ENCODE peak calls at places on chromosome 5, in six cellular contexts. O, P, F, A, M and C are unnamed samples.

GRCh38 chr5:37738057-37738691 is 101.7 kb downstream of the GDNF start:
- DNase-seq in O (no peak), P (no peak), F (no peak), A (peak; percentile 95), M (no peak), C (peak; percentile 57)

GRCh38 chr5:108747111-108748009 is at the start of gene FER:
- DNase-seq in O (no peak), P (no peak), F (no peak), A (peak; percentile 91), M (no peak), C (peak; percentile 63)

GRCh38 chr5:172179032-172179989 is 8.7 kb downstream of the STK10 start:
- DNase-seq in O (no peak), P (no peak), F (no peak), A (peak; percentile 22), M (no peak), C (no peak)

GRCh38 chr5:54083245-54083644 is 227.1 kb downstream of the ARL15 start:
- DNase-seq in O (no peak), P (no peak), F (no peak), A (no peak), M (no peak), C (no peak)

GRCh38 chr5:119393201-119393691 is 37.4 kb downstream of the TNFAIP8 start:
- DNase-seq in O (no peak), P (no peak), F (no peak), A (no peak), M (no peak), C (no peak)

GRCh38 chr5:39755986-39756385 is 331.2 kb upstream of the DAB2 start:
- DNase-seq in O (no peak), P (no peak), F (no peak), A (peak; percentile 93), M (no peak), C (peak; percentile 33)

GRCh38 chr5:172586118-172587060 is 54.7 kb upstream of the NEURL1B start:
- DNase-seq in O (peak; percentile 50), P (peak; percentile 54), F (no peak), A (no peak), M (no peak), C (peak; percentile 48)

GRCh38 chr5:175821790-175822211 is 49.6 kb upstream of the CPLX2 start:
- DNase-seq in O (no peak), P (no peak), F (no peak), A (peak; percentile 0), M (no peak), C (no peak)